ENCODE peak calls at places on chromosomes 3 and 15, in seven cellular contexts. M, D, B, I, R, W and X are unnamed samples. For H3K4me1, the result is how much of the 10 kb centered on the place peaks cover.

GRCh38 chr15:88077249-88077810 is 179.2 kb downstream of the NTRK3 start:
- DNase-seq in M (no peak), D (no peak), B (no peak), I (no peak), R (no peak), W (no peak), X (no peak)

GRCh38 chr3:107525101-107525953 is 2.6 kb downstream of the BBX start:
- DNase-seq in M (peak), D (no peak), B (peak), I (peak), R (peak), W (no peak), X (peak)

GRCh38 chr3:179179979-179180758 is 32.0 kb downstream of the PIK3CA start:
- DNase-seq in M (no peak), D (no peak), B (no peak), I (no peak), R (no peak), W (no peak), X (no peak)

GRCh38 chr3:187066228-187066995 is 72.9 kb downstream of the RPL39L start:
- DNase-seq in M (peak), D (no peak), B (no peak), I (peak), R (no peak), W (peak), X (no peak)

GRCh38 chr3:32238816-32239637 is 547 bp downstream of the CMTM8 start:
- DNase-seq in M (peak), D (no peak), B (peak), I (peak), R (peak), W (no peak), X (peak)

GRCh38 chr15:74136584-74137543 is 6.5 kb downstream of the ISLR2 start:
- DNase-seq in M (no peak), D (no peak), B (peak), I (no peak), R (no peak), W (no peak), X (no peak)

GRCh38 chr3:184619348-184619747 is 57.8 kb downstream of the EPHB3 start:
- DNase-seq in M (peak), D (no peak), B (no peak), I (no peak), R (no peak), W (no peak), X (no peak)

GRCh38 chr3:127628788-127629456 is at the start of gene PODXL2:
- DNase-seq in M (peak), D (no peak), B (peak), I (peak), R (no peak), W (peak), X (peak)

GRCh38 chr15:71344316-71344715 is 229.0 kb downstream of the THSD4 start:
- DNase-seq in M (no peak), D (no peak), B (no peak), I (no peak), R (no peak), W (no peak), X (no peak)

GRCh38 chr3:138070006-138070405 is 45.4 kb downstream of the DZIP1L start:
- DNase-seq in M (no peak), D (no peak), B (no peak), I (no peak), R (no peak), W (no peak), X (no peak)

GRCh38 chr15:67613708-67614107 is 71.2 kb downstream of the MAP2K5 start:
- DNase-seq in M (no peak), D (no peak), B (no peak), I (peak), R (no peak), W (peak), X (no peak)
- H3K4me1 ChIP-seq in M (under half), D (under half), B (under half), I (under half), R (under half), W (under half), X (under half)

DNA sequence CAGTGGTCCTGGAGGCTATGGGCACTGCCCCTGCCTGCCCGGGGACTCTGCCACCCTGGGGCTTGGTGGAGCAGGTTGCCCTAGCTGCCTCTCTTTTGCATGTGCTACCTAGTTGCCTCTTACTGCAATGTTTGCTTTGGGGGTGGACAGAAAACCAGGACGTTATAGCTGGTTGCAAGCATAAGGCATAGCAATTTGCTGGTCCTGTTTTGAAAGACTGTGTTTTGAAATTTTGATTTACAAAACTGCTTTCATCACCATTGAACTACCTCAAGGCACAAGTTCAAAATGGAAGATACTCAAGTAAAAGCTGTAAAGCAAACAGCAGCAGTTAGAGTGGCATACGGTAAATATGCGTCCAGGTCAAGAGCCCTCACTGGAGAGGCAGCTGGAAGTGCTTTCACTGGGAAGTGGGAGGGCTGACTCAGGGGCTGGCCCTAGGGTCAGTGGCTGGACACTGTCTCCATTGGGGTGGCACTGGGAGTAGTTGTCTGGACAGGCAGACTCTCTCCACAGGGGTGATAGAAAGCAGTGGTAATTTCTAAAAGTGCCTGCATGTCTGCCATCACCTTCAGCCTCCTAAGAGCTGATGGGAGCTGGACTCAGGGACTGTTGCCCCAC is 138.1 kb downstream of the CHDH start:
- DNase-seq in M (no peak), D (no peak), B (no peak), I (no peak), R (no peak), W (no peak), X (no peak)
- H3K27ac ChIP-seq in M (no peak), D (no peak), B (no peak), I (no peak), R (no peak), W (no peak), X (peak)

GRCh38 chr3:156678216-156678615 is 3.8 kb downstream of the TIPARP start:
- DNase-seq in M (no peak), D (no peak), B (no peak), I (peak), R (no peak), W (no peak), X (no peak)

GRCh38 chr3:156682491-156682890 is 8.1 kb downstream of the TIPARP start:
- DNase-seq in M (no peak), D (no peak), B (no peak), I (no peak), R (no peak), W (no peak), X (no peak)

GRCh38 chr3:156681003-156681402 is 6.6 kb downstream of the TIPARP start:
- DNase-seq in M (no peak), D (no peak), B (no peak), I (no peak), R (no peak), W (no peak), X (no peak)

GRCh38 chr3:156682963-156683362 is 8.6 kb downstream of the TIPARP start:
- DNase-seq in M (no peak), D (no peak), B (no peak), I (no peak), R (no peak), W (no peak), X (no peak)

DNA sequence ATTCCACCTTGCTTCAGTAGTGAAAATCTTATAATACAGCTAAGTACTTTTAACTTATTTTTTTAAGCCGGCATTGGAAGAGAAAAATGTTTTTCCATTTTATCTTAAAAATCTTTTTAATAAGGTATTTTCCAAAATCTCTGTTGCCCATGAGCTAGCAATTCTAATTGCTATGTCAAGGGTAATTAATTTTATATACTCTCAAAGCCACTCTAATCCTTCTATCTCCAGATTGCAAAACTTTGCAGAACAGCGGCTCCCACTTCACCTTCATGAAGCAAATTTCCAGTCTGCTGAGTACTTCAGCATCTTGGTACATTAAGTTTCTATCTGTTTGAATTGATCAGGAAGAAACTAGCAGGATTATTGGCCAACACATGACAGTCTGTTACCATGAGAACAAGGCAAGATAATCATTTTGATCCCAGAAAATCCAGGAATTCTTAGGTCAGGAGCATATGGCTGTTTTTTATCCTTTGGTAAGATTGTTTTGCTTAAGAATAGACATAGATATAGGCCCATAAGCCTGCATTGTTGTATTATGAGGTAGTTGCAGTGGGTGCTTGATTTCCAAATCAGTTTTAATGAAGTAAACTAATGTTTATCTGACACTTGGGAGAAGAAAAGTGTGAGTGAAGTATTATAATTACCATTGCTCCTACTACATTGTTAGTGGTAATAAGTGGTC is 6.0 kb downstream of the TIPARP start:
- DNase-seq in M (no peak), D (no peak), B (no peak), I (no peak), R (no peak), W (no peak), X (no peak)
- H3K4me3 ChIP-seq in M (no peak), D (no peak), B (peak), I (no peak), R (no peak), W (no peak), X (peak)

GRCh38 chr15:67156426-67156825 is 91.0 kb downstream of the SMAD3 start:
- DNase-seq in M (no peak), D (no peak), B (no peak), I (no peak), R (no peak), W (no peak), X (no peak)
- H3K4me1 ChIP-seq in M (under half), D (half or more), B (half or more), I (under half), R (under half), W (under half), X (half or more)

DNA sequence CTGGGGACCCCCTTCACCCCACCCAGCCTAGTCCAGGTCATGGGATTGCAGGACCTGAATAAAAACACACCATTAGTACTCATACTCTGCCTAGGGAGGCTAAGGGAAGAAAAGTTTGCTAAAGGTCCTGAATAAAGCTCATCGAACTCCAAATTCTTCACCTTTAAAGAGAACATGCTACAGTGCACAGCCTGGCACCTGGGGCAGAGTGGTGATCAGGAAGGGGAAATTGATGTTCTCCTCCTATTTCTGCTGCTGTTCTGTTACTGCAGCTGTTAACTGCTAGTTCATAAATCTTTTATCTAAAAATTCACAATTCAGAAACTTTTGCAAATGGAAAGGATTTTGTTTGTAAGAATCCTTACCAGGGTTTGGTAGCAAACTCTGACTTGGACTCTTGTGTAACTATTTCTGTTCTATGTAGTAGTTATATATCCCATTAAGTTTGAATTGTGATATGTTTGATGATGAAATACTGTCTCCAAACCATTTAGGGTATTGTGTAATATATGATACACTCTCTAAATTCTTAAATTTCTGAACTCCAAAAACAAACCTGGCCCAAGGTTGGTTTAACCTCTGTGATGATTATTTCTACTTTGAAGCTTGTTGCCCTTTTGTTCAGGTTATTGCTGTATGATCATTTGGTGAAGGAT is 27.9 kb downstream of the MCTP2 start:
- DNase-seq in M (no peak), D (no peak), B (no peak), I (peak), R (no peak), W (no peak), X (no peak)
- H3K27ac ChIP-seq in M (no peak), D (no peak), B (no peak), I (peak), R (no peak), W (no peak), X (no peak)

GRCh38 chr3:141370065-141370533 is 1.8 kb downstream of the ZBTB38 start:
- DNase-seq in M (peak), D (no peak), B (no peak), I (peak), R (peak), W (peak), X (no peak)
- H3K4me3 ChIP-seq in M (no peak), D (no peak), B (peak), I (no peak), R (no peak), W (no peak), X (peak)

DNA sequence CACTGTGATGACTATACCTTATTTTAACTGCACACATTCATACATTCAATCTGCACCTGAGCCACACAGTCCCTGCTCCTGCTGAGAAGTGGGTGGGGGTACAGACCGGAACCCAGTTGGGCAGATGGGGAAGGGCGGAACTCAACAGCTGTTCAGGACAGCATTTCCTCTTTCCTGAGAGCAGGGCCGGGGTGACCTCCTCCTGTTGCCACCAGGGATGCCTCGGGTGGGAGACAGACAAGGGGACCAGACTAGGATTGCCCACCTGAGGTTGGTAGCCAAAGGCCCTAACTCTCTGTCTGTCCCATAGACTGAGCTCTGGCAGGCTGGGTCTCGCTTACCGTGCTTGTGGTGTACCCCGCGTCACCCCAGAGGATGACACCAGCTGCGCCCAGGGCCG is 3.9 kb downstream of the HYAL2 start:
- DNase-seq in M (no peak), D (no peak), B (peak), I (no peak), R (no peak), W (no peak), X (no peak)
- H3K4me1 ChIP-seq in M (under half), D (under half), B (half or more), I (under half), R (under half), W (half or more), X (half or more)

DNA sequence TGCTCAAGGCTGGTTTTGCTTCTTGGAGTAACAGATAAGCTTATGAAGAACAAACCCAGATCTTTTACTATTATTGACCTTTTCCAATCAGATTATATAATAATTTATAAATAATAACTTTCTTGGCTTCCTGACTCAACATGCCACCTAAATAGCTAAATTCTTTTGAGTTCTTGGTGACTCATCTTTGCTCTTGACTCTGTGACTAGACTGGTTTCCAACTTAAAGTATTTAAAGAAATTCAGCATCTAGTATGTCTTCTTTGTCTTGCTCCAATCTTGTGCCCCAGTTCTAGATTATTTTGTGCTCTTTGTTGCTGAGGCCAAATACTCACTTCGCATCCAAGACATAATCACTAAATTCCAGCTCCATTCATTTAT is 483.1 kb upstream of the TBL1XR1 start:
- DNase-seq in M (no peak), D (no peak), B (no peak), I (no peak), R (no peak), W (no peak), X (no peak)
- H3K27ac ChIP-seq in M (no peak), D (no peak), B (no peak), I (no peak), R (no peak), W (no peak), X (no peak)

DNA sequence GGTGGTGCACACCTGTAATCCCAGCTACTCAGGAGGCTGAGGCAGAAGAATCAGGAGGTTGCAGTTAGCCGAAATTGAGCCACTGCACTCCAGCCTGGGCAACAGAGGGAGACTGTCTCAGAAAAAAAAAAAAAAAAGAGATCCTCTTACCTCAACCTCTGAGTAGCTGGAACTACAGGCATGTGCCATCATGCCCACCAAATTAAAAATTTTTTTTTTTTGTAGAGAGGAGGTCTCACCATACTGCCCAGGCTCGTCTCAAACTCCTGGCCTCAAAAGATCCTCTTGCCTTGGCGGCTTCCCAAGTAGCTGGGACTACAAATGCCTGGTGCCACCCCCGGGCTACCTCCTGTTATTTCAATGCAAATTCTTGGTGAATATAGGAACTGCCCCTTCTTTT is 1.5 kb downstream of the UMPS start:
- DNase-seq in M (no peak), D (no peak), B (no peak), I (no peak), R (no peak), W (no peak), X (no peak)
- H3K4me3 ChIP-seq in M (no peak), D (no peak), B (peak), I (peak), R (no peak), W (peak), X (peak)

GRCh38 chr3:50603261-50604109 is 8.1 kb downstream of the CISH start:
- DNase-seq in M (no peak), D (no peak), B (no peak), I (no peak), R (no peak), W (no peak), X (no peak)
- H3K4me1 ChIP-seq in M (half or more), D (under half), B (half or more), I (under half), R (under half), W (under half), X (half or more)